ENCODE peak calls at places on chromosomes 4 and X, in eight cellular contexts. B, J, Z, F, W, H, U and S are unnamed samples.

GRCh38 chr4:182250446-182250845 is 7.2 kb downstream of the TENM3 start:
- DNase-seq in B (no peak), F (no peak), Z (no peak), J (no peak), H (no peak), U (no peak), W (no peak), S (no peak)

GRCh38 chr4:168618577-168619265 is 121.9 kb downstream of the PALLD start:
- DNase-seq in Z (no peak), U (no peak), B (no peak), F (peak; percentile 54), H (peak; percentile 82), J (no peak), W (no peak), S (no peak)

GRCh38 chrX:63250253-63250868 is 100.8 kb downstream of the SPIN4 start:
- DNase-seq in W (no peak), B (peak; percentile 84), Z (peak; percentile 13), U (peak; percentile 60), H (peak; percentile 66), J (peak; percentile 38), F (peak; percentile 69), S (peak; percentile 56)

GRCh38 chr4:131638776-131639175 is 1510.3 kb upstream of the PCDH10 start:
- DNase-seq in W (no peak), J (no peak), U (no peak), H (no peak), F (no peak), B (no peak), Z (no peak), S (no peak)

GRCh38 chr4:174749091-174749490 is 80.0 kb downstream of the GLRA3 start:
- DNase-seq in H (no peak), B (peak; percentile 29), Z (no peak), W (no peak), F (no peak), U (no peak), J (no peak), S (no peak)

GRCh38 chr4:21991050-21991449 is 42.5 kb upstream of the KCNIP4 start:
- DNase-seq in W (no peak), Z (no peak), F (no peak), H (no peak), U (no peak), J (no peak), B (peak; percentile 49), S (no peak)

GRCh38 chrX:12672362-12673106 is 118.7 kb upstream of the PRPS2 start:
- DNase-seq in F (no peak), Z (no peak), J (no peak), W (no peak), H (no peak), B (no peak), U (no peak), S (no peak)

GRCh38 chr4:38203609-38204008 is 243.4 kb downstream of the PTTG2 start:
- DNase-seq in Z (no peak), B (no peak), U (no peak), H (no peak), J (no peak), W (no peak), F (no peak), S (no peak)

GRCh38 chrX:11437642-11438379 is 144.6 kb downstream of the AMELX start:
- DNase-seq in U (no peak), Z (no peak), F (no peak), B (peak; percentile 80), J (no peak), W (no peak), H (no peak), S (no peak)

GRCh38 chr4:90328558-90328957 is 201.4 kb downstream of the CCSER1 start:
- DNase-seq in W (no peak), U (no peak), F (peak; percentile 44), J (no peak), Z (no peak), B (peak; percentile 47), H (no peak), S (no peak)

GRCh38 chrX:10496345-10496965 is 123.9 kb downstream of the MID1 start:
- DNase-seq in F (no peak), B (peak; percentile 87), W (no peak), J (no peak), Z (no peak), H (no peak), U (no peak), S (peak; percentile 66)

GRCh38 chr4:140233811-140234696 is 80.1 kb upstream of the MAML3 start:
- DNase-seq in Z (no peak), U (no peak), H (no peak), W (no peak), B (peak; percentile 59), J (no peak), F (no peak), S (peak; percentile 61)

GRCh38 chrX:2965965-2966364 is 36.8 kb upstream of the ARSD start:
- DNase-seq in Z (no peak), H (no peak), B (no peak), U (no peak), F (no peak), J (no peak), W (no peak), S (no peak)

GRCh38 chrX:18983711-18984380 is at the start of gene PHKA2:
- DNase-seq in F (no peak), B (no peak), U (no peak), H (peak; percentile 43), J (peak; percentile 57), Z (no peak), W (peak; percentile 1), S (no peak)

GRCh38 chr4:123477804-123478209 is 81.2 kb downstream of the SPRY1 start:
- DNase-seq in W (no peak), F (no peak), H (no peak), Z (peak; percentile 9), J (no peak), U (no peak), B (peak; percentile 86), S (no peak)

GRCh38 chr4:86223472-86223871 is 136.4 kb downstream of the MAPK10 start:
- DNase-seq in F (peak; percentile 66), Z (no peak), B (peak; percentile 67), H (no peak), W (no peak), J (peak; percentile 82), U (no peak), S (peak; percentile 7)

GRCh38 chr4:14841801-14842748 is 160.2 kb upstream of the CPEB2 start:
- DNase-seq in W (no peak), J (no peak), Z (no peak), B (peak; percentile 31), U (no peak), H (no peak), F (no peak), S (no peak)

GRCh38 chr4:177450421-177451107 is 8.3 kb upstream of the AGA start:
- DNase-seq in F (no peak), J (no peak), B (peak; percentile 47), W (no peak), H (no peak), Z (no peak), U (no peak), S (no peak)

GRCh38 chr4:2257361-2258001 is 4.4 kb downstream of the MXD4 start:
- DNase-seq in Z (no peak), F (no peak), H (no peak), W (peak; percentile 1), U (no peak), B (no peak), J (no peak), S (no peak)

GRCh38 chr4:40675166-40675565 is 45.5 kb upstream of the RBM47 start:
- DNase-seq in W (no peak), J (no peak), Z (no peak), F (no peak), U (no peak), H (peak; percentile 86), B (no peak), S (no peak)

GRCh38 chr4:186946682-186947294 is 223.1 kb upstream of the FAT1 start:
- DNase-seq in Z (no peak), U (no peak), B (peak; percentile 32), J (peak; percentile 77), W (no peak), H (no peak), F (peak; percentile 79), S (no peak)

DNA sequence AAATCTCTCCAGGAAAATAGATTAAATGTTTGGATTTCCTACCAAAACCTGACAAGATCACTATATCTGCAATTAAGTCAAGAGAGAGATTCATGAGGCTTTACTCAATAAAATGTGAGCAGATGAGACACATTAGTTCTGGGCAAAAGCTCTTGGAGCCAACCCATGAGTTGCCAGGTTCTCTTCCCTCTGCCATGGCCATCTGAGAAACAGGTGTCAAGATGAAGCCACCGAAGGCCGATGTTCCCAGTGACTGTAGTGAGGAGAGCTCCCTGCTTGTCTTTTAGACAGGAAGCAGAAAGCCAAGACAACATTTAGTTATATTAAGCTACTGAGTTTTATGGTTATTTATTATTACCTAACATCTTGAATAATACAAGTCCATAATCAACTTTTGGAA is 1068.7 kb downstream of the STPG2 start:
- DNase-seq in H (no peak), B (no peak), J (no peak), W (no peak), F (no peak), Z (no peak), U (no peak), S (no peak)
- H3K27ac ChIP-seq in H (no peak overlapping the region), B (no peak overlapping the region), J (no peak overlapping the region), W (no peak overlapping the region), F (no peak overlapping the region), Z (no peak overlapping the region), U (no peak overlapping the region), S (no peak overlapping the region)

GRCh38 chrX:46836701-46837542 is at the start of gene RP2:
- DNase-seq in W (peak; percentile 63), Z (peak; percentile 64), J (peak; percentile 95), F (peak; percentile 83), H (peak; percentile 83), B (peak; percentile 95), U (peak; percentile 71), S (peak; percentile 86)
- TF ChIP-seq CTCF in W (no peak), Z (peak; percentile 18), J (peak; percentile 17), F (no peak), H (no peak), B (no peak), U (no peak), S (no peak)

DNA sequence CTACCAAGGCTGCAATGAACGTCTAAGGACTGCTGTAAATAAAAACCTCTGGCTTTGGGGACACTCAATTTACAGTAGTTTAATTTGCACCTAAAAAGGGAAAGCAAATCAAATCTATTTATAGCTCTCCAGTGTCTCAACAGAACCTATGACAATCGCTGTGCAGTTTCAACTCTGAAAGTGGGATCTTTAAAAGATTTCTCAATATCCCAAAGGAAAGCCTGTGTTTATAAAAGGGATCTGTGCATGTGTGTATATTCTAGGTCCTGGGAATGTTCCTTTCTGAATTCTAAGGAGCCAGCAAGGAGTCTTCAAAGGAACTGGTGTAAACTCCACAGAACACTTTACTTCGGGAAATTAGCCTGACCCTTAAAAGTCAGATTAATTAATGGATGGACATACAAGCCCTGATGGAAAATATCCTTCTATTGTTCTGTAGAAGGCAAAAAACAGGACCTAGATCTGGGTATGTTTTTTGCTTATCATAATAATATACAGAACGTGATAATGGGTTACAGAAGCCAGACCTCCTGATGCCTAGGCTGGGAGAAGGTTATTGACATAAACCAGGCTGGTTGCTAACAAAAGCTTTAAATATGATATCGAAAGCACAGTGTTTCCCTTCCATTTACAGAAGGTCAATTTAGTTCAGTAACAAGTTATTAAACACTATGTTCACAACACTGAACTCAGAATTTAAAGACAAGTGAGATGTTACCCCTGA is 53.2 kb downstream of the AFAP1 start:
- DNase-seq in J (no peak), Z (no peak), F (no peak), H (no peak), B (peak; percentile 27), W (no peak), U (no peak), S (no peak)
- H3K27ac ChIP-seq in J (no peak overlapping the region), Z (no peak overlapping the region), F (no peak overlapping the region), H (no peak overlapping the region), B (peak overlapping the region; percentile 86), W (peak overlapping the region; percentile 54), U (no peak overlapping the region), S (no peak overlapping the region)

GRCh38 chrX:94752434-94753169 is 1078.6 kb downstream of the FAM133A start:
- DNase-seq in U (no peak), W (no peak), J (no peak), H (no peak), B (no peak), F (no peak), Z (no peak), S (no peak)

GRCh38 chrX:94751611-94752010 is 1077.6 kb downstream of the FAM133A start:
- DNase-seq in W (no peak), J (no peak), H (no peak), F (no peak), U (no peak), B (no peak), Z (no peak), S (no peak)
- TF ChIP-seq CTCF in W (no peak), J (peak; percentile 74), H (no peak), F (no peak), U (peak; percentile 8), B (no peak), Z (no peak), S (no peak)